ENCODE peak calls at places on chromosomes 13 and 19, in eight cellular contexts. Q is GM23338; S is A673; M is left ventricle myocardium inferior; L is kidney; X is PC-3; P is CD4-positive, alpha-beta memory T cell; K is mesendoderm. G is an unnamed sample.

GRCh38 chr19:19021115-19021514 is 12.2 kb downstream of the SUGP2 start:
- DNase-seq in Q (no peak), S (no peak), M (no peak), L (no peak), X (no peak), P (no peak), K (no peak), G (no peak)

GRCh38 chr13:97339019-97339988 is 94.7 kb upstream of the RAP2A start:
- DNase-seq in Q (no peak), S (peak; percentile 37), M (peak; percentile 54), L (no peak), X (no peak), P (no peak), K (no peak), G (no peak)

GRCh38 chr13:33441015-33441414 is 155.5 kb upstream of the STARD13 start:
- DNase-seq in Q (peak; percentile 67), S (peak; percentile 41), M (no peak), L (no peak), X (peak; percentile 60), P (no peak), K (peak; percentile 76), G (no peak)

GRCh38 chr13:73272831-73273230 is 214.0 kb downstream of the KLF5 start:
- DNase-seq in Q (no peak), S (no peak), M (no peak), L (no peak), X (no peak), P (no peak), K (no peak), G (no peak)

GRCh38 chr19:51478381-51479285 is at the start of gene CEACAM18:
- DNase-seq in Q (no peak), S (no peak), M (no peak), L (no peak), X (no peak), P (no peak), K (no peak), G (no peak)

GRCh38 chr13:46154136-46154854 is 27.7 kb downstream of the LCP1 start:
- DNase-seq in Q (no peak), S (no peak), M (no peak), L (no peak), X (no peak), P (no peak), K (no peak), G (no peak)

GRCh38 chr19:54309811-54310210 is 3.2 kb downstream of the LILRA5 start:
- DNase-seq in Q (no peak), S (no peak), M (no peak), L (no peak), X (no peak), P (no peak), K (no peak), G (no peak)

GRCh38 chr19:2266183-2266993 is 10.2 kb upstream of the JSRP1 start:
- DNase-seq in Q (no peak), S (no peak), M (peak; percentile 89), L (peak; percentile 94), X (peak; percentile 39), P (no peak), K (no peak), G (no peak)

GRCh38 chr13:75830842-75831241 is 194.7 kb downstream of the LMO7 start:
- DNase-seq in Q (no peak), S (no peak), M (no peak), L (no peak), X (peak; percentile 4), P (no peak), K (no peak), G (no peak)

GRCh38 chr19:20078696-20079095 is 896 bp downstream of the ZNF90 start:
- DNase-seq in Q (peak; percentile 55), S (no peak), M (peak; percentile 18), L (peak; percentile 81), X (no peak), P (peak; percentile 10), K (peak; percentile 55), G (no peak)

GRCh38 chr19:7668842-7669241 is at the start of gene RETN:
- DNase-seq in Q (no peak), S (no peak), M (no peak), L (no peak), X (no peak), P (no peak), K (no peak), G (no peak)

GRCh38 chr19:38095411-38096308 is 128.4 kb downstream of the DPF1 start:
- DNase-seq in Q (peak; percentile 92), S (peak; percentile 70), M (peak; percentile 59), L (peak; percentile 80), X (peak; percentile 68), P (peak; percentile 41), K (peak; percentile 82), G (peak; percentile 1)

GRCh38 chr19:30214651-30215051 is 157.5 kb upstream of the ZNF536 start:
- DNase-seq in Q (no peak), S (no peak), M (no peak), L (no peak), X (peak; percentile 52), P (no peak), K (peak; percentile 31), G (no peak)

GRCh38 chr13:110797230-110797877 is 83.9 kb downstream of the ING1 start:
- DNase-seq in Q (peak; percentile 47), S (no peak), M (no peak), L (no peak), X (peak; percentile 42), P (no peak), K (peak; percentile 19), G (no peak)

GRCh38 chr13:87859261-87859660 is 188.1 kb downstream of the SLITRK5 start:
- DNase-seq in Q (no peak), S (peak; percentile 93), M (no peak), L (no peak), X (no peak), P (no peak), K (no peak), G (no peak)

GRCh38 chr19:48561412-48561811 is 9.4 kb downstream of the SULT2B1 start:
- DNase-seq in Q (no peak), S (no peak), M (no peak), L (no peak), X (no peak), P (no peak), K (no peak), G (no peak)

GRCh38 chr19:48556163-48556562 is 4.2 kb downstream of the SULT2B1 start:
- DNase-seq in Q (peak; percentile 65), S (no peak), M (no peak), L (no peak), X (peak; percentile 72), P (no peak), K (peak; percentile 85), G (no peak)

GRCh38 chr19:48560095-48560530 is 8.1 kb downstream of the SULT2B1 start:
- DNase-seq in Q (peak; percentile 60), S (no peak), M (no peak), L (no peak), X (no peak), P (no peak), K (peak; percentile 54), G (no peak)

GRCh38 chr19:48556825-48557224 is 4.9 kb downstream of the SULT2B1 start:
- DNase-seq in Q (no peak), S (no peak), M (no peak), L (no peak), X (no peak), P (no peak), K (no peak), G (no peak)

GRCh38 chr19:48558018-48558684 is 6.2 kb downstream of the SULT2B1 start:
- DNase-seq in Q (peak; percentile 87), S (no peak), M (no peak), L (peak; percentile 91), X (peak; percentile 75), P (no peak), K (peak; percentile 47), G (no peak)
- H3K4me1 ChIP-seq in Q (peaks cover 10% of the 10 kb centered on the region), S (no peaks in the 10 kb centered on the region), M (no peaks in the 10 kb centered on the region), L (peaks cover 14% of the 10 kb centered on the region), X (peaks cover 21% of the 10 kb centered on the region), P (no peaks in the 10 kb centered on the region), K (no peaks in the 10 kb centered on the region), G (no peaks in the 10 kb centered on the region)

GRCh38 chr19:36423925-36424324 is 5.5 kb upstream of the ZFP82 start:
- DNase-seq in Q (peak; percentile 54), S (no peak), M (no peak), L (no peak), X (no peak), P (no peak), K (peak; percentile 19), G (no peak)

GRCh38 chr19:36420961-36421748 is 2.7 kb upstream of the ZFP82 start:
- DNase-seq in Q (peak; percentile 76), S (peak; percentile 33), M (peak; percentile 23), L (peak; percentile 61), X (no peak), P (no peak), K (peak; percentile 63), G (no peak)

GRCh38 chr19:36418287-36419001 is at the start of gene ZFP82:
- DNase-seq in Q (peak; percentile 95), S (peak; percentile 92), M (peak; percentile 88), L (peak; percentile 93), X (peak; percentile 25), P (peak; percentile 76), K (peak; percentile 93), G (peak; percentile 43)

GRCh38 chr19:36417752-36418286 is 625 bp downstream of the ZFP82 start:
- DNase-seq in Q (peak; percentile 45), S (no peak), M (no peak), L (peak; percentile 67), X (no peak), P (peak; percentile 3), K (peak; percentile 56), G (no peak)

DNA sequence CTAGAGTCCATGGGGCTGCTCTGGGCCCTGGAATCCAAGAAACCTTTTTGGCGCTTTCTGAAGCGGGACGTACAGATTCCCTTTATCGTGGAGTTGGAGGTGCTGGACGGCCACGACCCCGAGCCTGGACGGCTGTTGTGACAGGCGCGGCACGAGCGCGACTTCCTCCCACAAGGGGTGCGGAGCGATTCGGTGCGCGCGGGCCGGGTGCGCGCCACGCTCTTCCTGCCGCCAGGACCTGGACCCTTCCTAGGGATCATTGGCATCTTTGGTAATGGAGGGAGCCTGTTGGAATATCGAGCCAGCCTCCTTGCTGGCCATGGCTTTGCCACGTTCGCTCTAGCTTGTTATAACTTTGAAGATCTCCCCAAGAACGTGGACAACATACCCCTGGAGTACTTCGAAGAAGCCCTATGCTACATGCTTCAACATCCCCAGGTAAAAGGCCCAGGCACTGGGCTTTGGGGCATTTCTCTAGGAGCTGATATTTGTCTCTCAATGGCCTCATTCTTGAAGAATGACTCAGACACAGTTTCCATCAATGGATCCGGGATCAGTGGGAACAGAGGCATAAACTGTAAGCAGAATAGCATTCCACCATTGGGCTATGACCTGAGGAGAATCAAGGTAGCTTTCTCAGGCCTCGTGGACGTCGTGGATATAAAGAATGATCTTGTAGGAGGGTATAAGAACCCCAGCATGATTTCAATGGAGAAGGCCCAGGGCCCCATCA is 3.5 kb upstream of the ZFP82 start:
- DNase-seq in Q (peak; percentile 23), S (no peak), M (no peak), L (no peak), X (no peak), P (no peak), K (peak; percentile 71), G (no peak)
- H3K4me3 ChIP-seq in Q (peak overlapping the region; percentile 76), S (peak overlapping the region; percentile 30), M (peak overlapping the region; percentile 69), L (peak overlapping the region; percentile 67), X (no peak overlapping the region), P (no peak overlapping the region), K (no peak overlapping the region), G (peak overlapping the region; percentile 4)

GRCh38 chr13:41054212-41054877 is 7.0 kb upstream of the WBP4 start:
- DNase-seq in Q (peak; percentile 63), S (peak; percentile 77), M (no peak), L (no peak), X (peak; percentile 72), P (peak; percentile 60), K (peak; percentile 43), G (peak; percentile 21)
- H3K27ac ChIP-seq in Q (no peak overlapping the region), S (no peak overlapping the region), M (peak overlapping the region; percentile 98), L (no peak overlapping the region), X (peak overlapping the region; percentile 45), P (no peak overlapping the region), K (no peak overlapping the region), G (no peak overlapping the region)

GRCh38 chr19:1251233-1251502 is 2.8 kb downstream of the MIDN start:
- DNase-seq in Q (no peak), S (peak; percentile 94), M (no peak), L (no peak), X (peak; percentile 51), P (no peak), K (peak; percentile 73), G (no peak)
- H3K4me1 ChIP-seq in Q (no peaks in the 10 kb centered on the region), S (peaks cover 31% of the 10 kb centered on the region), M (peaks cover 85% of the 10 kb centered on the region), L (peaks cover 14% of the 10 kb centered on the region), X (peaks cover 23% of the 10 kb centered on the region), P (peaks cover 37% of the 10 kb centered on the region), K (no peaks in the 10 kb centered on the region), G (peaks cover 53% of the 10 kb centered on the region)

G was measured in effector memory CD4-positive, alpha-beta T cell.